ENCODE peak calls at places on chromosomes 1 and 21, in ten cellular contexts. One of them, this sample, is unnamed.

GRCh38 chr21:36104306-36105300 is 30.3 kb upstream of the CBR3 start:
- DNase-seq in stimulated activated CD4-positive, alpha-beta T cell treated with anti-CD3 and anti-CD28 coated beads, Interleukin-4, amount 100 ng/mL, for 1 hour: peak
- DNase-seq in prostate gland: no peak
- DNase-seq in AG04450: no peak
- DNase-seq in A172: peak
- DNase-seq in H54: no peak
- DNase-seq in SJSA1: peak
- DNase-seq in activated CD8-positive, alpha-beta memory T cell treated with anti-CD3 and anti-CD28 coated beads for 24 hours: peak
- DNase-seq in iPS-NIHi11: no peak
- DNase-seq in NCI-H1436: no peak
- DNase-seq in this sample: no peak

GRCh38 chr1:163290025-163290610 is 31.6 kb upstream of the NUF2 start:
- DNase-seq in activated CD8-positive, alpha-beta memory T cell treated with anti-CD3 and anti-CD28 coated beads for 24 hours: no peak
- DNase-seq in iPS-NIHi11: no peak
- DNase-seq in AG04450: peak
- DNase-seq in H54: no peak
- DNase-seq in SJSA1: no peak
- DNase-seq in NCI-H1436: no peak
- DNase-seq in prostate gland: no peak
- DNase-seq in A172: no peak
- DNase-seq in stimulated activated CD4-positive, alpha-beta T cell treated with anti-CD3 and anti-CD28 coated beads, Interleukin-4, amount 100 ng/mL, for 1 hour: no peak
- DNase-seq in this sample: no peak

GRCh38 chr1:84077476-84078107 is 66.5 kb upstream of the PRKACB start:
- DNase-seq in A172: peak
- DNase-seq in activated CD8-positive, alpha-beta memory T cell treated with anti-CD3 and anti-CD28 coated beads for 24 hours: peak
- DNase-seq in iPS-NIHi11: peak
- DNase-seq in H54: peak
- DNase-seq in prostate gland: peak
- DNase-seq in stimulated activated CD4-positive, alpha-beta T cell treated with anti-CD3 and anti-CD28 coated beads, Interleukin-4, amount 100 ng/mL, for 1 hour: peak
- DNase-seq in SJSA1: peak
- DNase-seq in AG04450: no peak
- DNase-seq in NCI-H1436: peak
- DNase-seq in this sample: peak

GRCh38 chr1:239428311-239428710 is 41.9 kb downstream of the CHRM3 start:
- DNase-seq in iPS-NIHi11: no peak
- DNase-seq in stimulated activated CD4-positive, alpha-beta T cell treated with anti-CD3 and anti-CD28 coated beads, Interleukin-4, amount 100 ng/mL, for 1 hour: no peak
- DNase-seq in prostate gland: no peak
- DNase-seq in SJSA1: no peak
- DNase-seq in H54: no peak
- DNase-seq in AG04450: no peak
- DNase-seq in NCI-H1436: no peak
- DNase-seq in activated CD8-positive, alpha-beta memory T cell treated with anti-CD3 and anti-CD28 coated beads for 24 hours: no peak
- DNase-seq in A172: peak
- DNase-seq in this sample: no peak

GRCh38 chr1:108816049-108816882 is 40.6 kb downstream of the AKNAD1 start:
- DNase-seq in A172: peak
- DNase-seq in NCI-H1436: no peak
- DNase-seq in iPS-NIHi11: peak
- DNase-seq in AG04450: peak
- DNase-seq in stimulated activated CD4-positive, alpha-beta T cell treated with anti-CD3 and anti-CD28 coated beads, Interleukin-4, amount 100 ng/mL, for 1 hour: no peak
- DNase-seq in SJSA1: peak
- DNase-seq in activated CD8-positive, alpha-beta memory T cell treated with anti-CD3 and anti-CD28 coated beads for 24 hours: no peak
- DNase-seq in prostate gland: no peak
- DNase-seq in H54: peak
- DNase-seq in this sample: peak

GRCh38 chr1:203219934-203220333 is 9.5 kb downstream of the CHIT1 start:
- DNase-seq in NCI-H1436: no peak
- DNase-seq in prostate gland: no peak
- DNase-seq in iPS-NIHi11: peak
- DNase-seq in H54: no peak
- DNase-seq in AG04450: no peak
- DNase-seq in activated CD8-positive, alpha-beta memory T cell treated with anti-CD3 and anti-CD28 coated beads for 24 hours: no peak
- DNase-seq in SJSA1: no peak
- DNase-seq in A172: no peak
- DNase-seq in stimulated activated CD4-positive, alpha-beta T cell treated with anti-CD3 and anti-CD28 coated beads, Interleukin-4, amount 100 ng/mL, for 1 hour: no peak
- DNase-seq in this sample: no peak

GRCh38 chr1:79847715-79848114 is 841.2 kb upstream of the ADGRL4 start:
- DNase-seq in H54: no peak
- DNase-seq in prostate gland: no peak
- DNase-seq in activated CD8-positive, alpha-beta memory T cell treated with anti-CD3 and anti-CD28 coated beads for 24 hours: no peak
- DNase-seq in AG04450: no peak
- DNase-seq in iPS-NIHi11: no peak
- DNase-seq in SJSA1: no peak
- DNase-seq in A172: no peak
- DNase-seq in NCI-H1436: peak
- DNase-seq in stimulated activated CD4-positive, alpha-beta T cell treated with anti-CD3 and anti-CD28 coated beads, Interleukin-4, amount 100 ng/mL, for 1 hour: no peak
- DNase-seq in this sample: no peak

GRCh38 chr1:57897581-57897980 is 473.7 kb upstream of the DAB1 start:
- DNase-seq in prostate gland: no peak
- DNase-seq in stimulated activated CD4-positive, alpha-beta T cell treated with anti-CD3 and anti-CD28 coated beads, Interleukin-4, amount 100 ng/mL, for 1 hour: no peak
- DNase-seq in AG04450: no peak
- DNase-seq in H54: no peak
- DNase-seq in iPS-NIHi11: no peak
- DNase-seq in A172: no peak
- DNase-seq in SJSA1: no peak
- DNase-seq in NCI-H1436: no peak
- DNase-seq in activated CD8-positive, alpha-beta memory T cell treated with anti-CD3 and anti-CD28 coated beads for 24 hours: no peak
- DNase-seq in this sample: no peak

GRCh38 chr1:217586586-217586985 is 44.3 kb downstream of the GPATCH2 start:
- DNase-seq in activated CD8-positive, alpha-beta memory T cell treated with anti-CD3 and anti-CD28 coated beads for 24 hours: no peak
- DNase-seq in prostate gland: no peak
- DNase-seq in iPS-NIHi11: no peak
- DNase-seq in AG04450: no peak
- DNase-seq in SJSA1: peak
- DNase-seq in NCI-H1436: no peak
- DNase-seq in stimulated activated CD4-positive, alpha-beta T cell treated with anti-CD3 and anti-CD28 coated beads, Interleukin-4, amount 100 ng/mL, for 1 hour: no peak
- DNase-seq in H54: no peak
- DNase-seq in A172: no peak
- DNase-seq in this sample: no peak

GRCh38 chr1:1157914-1158710 is 15.6 kb upstream of the TTLL10 start:
- DNase-seq in NCI-H1436: no peak
- DNase-seq in activated CD8-positive, alpha-beta memory T cell treated with anti-CD3 and anti-CD28 coated beads for 24 hours: peak
- DNase-seq in A172: no peak
- DNase-seq in SJSA1: peak
- DNase-seq in iPS-NIHi11: peak
- DNase-seq in H54: peak
- DNase-seq in prostate gland: peak
- DNase-seq in AG04450: no peak
- DNase-seq in stimulated activated CD4-positive, alpha-beta T cell treated with anti-CD3 and anti-CD28 coated beads, Interleukin-4, amount 100 ng/mL, for 1 hour: peak
- DNase-seq in this sample: no peak

GRCh38 chr1:45329445-45329844 is 2.8 kb downstream of the HPDL start:
- DNase-seq in AG04450: no peak
- DNase-seq in iPS-NIHi11: no peak
- DNase-seq in A172: no peak
- DNase-seq in prostate gland: no peak
- DNase-seq in activated CD8-positive, alpha-beta memory T cell treated with anti-CD3 and anti-CD28 coated beads for 24 hours: no peak
- DNase-seq in stimulated activated CD4-positive, alpha-beta T cell treated with anti-CD3 and anti-CD28 coated beads, Interleukin-4, amount 100 ng/mL, for 1 hour: no peak
- DNase-seq in H54: peak
- DNase-seq in SJSA1: no peak
- DNase-seq in NCI-H1436: no peak
- DNase-seq in this sample: no peak